ENCODE peak calls at places on chromosomes 2 and 18, in six cellular contexts. S, D, C, J, X and W are unnamed samples.

GRCh38 chr2:143229952-143230351 is 100.7 kb downstream of the ARHGAP15 start:
- DNase-seq in C (no peak), J (no peak), S (no peak), D (no peak), X (no peak), W (no peak)

GRCh38 chr2:160614391-160614790 is 120.8 kb upstream of the RBMS1 start:
- DNase-seq in J (no peak), D (no peak), S (no peak), X (no peak), C (peak), W (no peak)

GRCh38 chr2:100213595-100213994 is 71.2 kb upstream of the AFF3 start:
- DNase-seq in J (no peak), X (no peak), D (peak), S (no peak), C (no peak), W (no peak)

GRCh38 chr2:160389875-160390274 is 103.7 kb downstream of the RBMS1 start:
- DNase-seq in C (peak), J (no peak), D (no peak), S (peak), X (peak), W (no peak)

GRCh38 chr2:65934992-65935629 is 499.8 kb upstream of the MEIS1 start:
- DNase-seq in J (no peak), D (no peak), X (no peak), C (no peak), S (no peak), W (no peak)

GRCh38 chr2:234204480-234204879 is 154.0 kb downstream of the SPP2 start:
- DNase-seq in X (no peak), J (peak), S (no peak), D (no peak), C (peak), W (no peak)

GRCh38 chr2:180571559-180571958 is 408.8 kb upstream of the UBE2E3 start:
- DNase-seq in J (peak), D (no peak), C (peak), S (peak), X (no peak), W (no peak)

GRCh38 chr2:32772623-32773221 is 144.9 kb downstream of the TTC27 start:
- DNase-seq in S (peak), X (peak), C (peak), J (peak), D (no peak), W (no peak)

GRCh38 chr2:114807666-114808065 is 365.2 kb downstream of the DPP10 start:
- DNase-seq in S (no peak), C (no peak), J (no peak), X (no peak), D (no peak), W (no peak)

GRCh38 chr2:46575467-46575866 is 96.1 kb downstream of the TMEM247 start:
- DNase-seq in C (no peak), X (no peak), D (no peak), S (no peak), J (no peak), W (no peak)

GRCh38 chr2:64284751-64285150 is 140.5 kb upstream of the PELI1 start:
- DNase-seq in J (no peak), D (no peak), X (no peak), C (no peak), S (no peak), W (no peak)

GRCh38 chr2:179239194-179239593 is 25.4 kb downstream of the SESTD1 start:
- DNase-seq in S (no peak), X (no peak), D (no peak), J (peak), C (peak), W (no peak)

GRCh38 chr2:112055833-112056625 is 960 bp downstream of the TMEM87B start:
- DNase-seq in D (peak), J (peak), S (peak), C (peak), X (peak), W (no peak)

GRCh38 chr2:197248623-197249022 is 62.0 kb downstream of the ANKRD44 start:
- DNase-seq in C (peak), J (no peak), S (peak), X (peak), D (peak), W (no peak)

GRCh38 chr2:59585657-59586056 is 967.8 kb downstream of the BCL11A start:
- DNase-seq in C (no peak), S (no peak), D (peak), X (no peak), J (no peak), W (no peak)

GRCh38 chr18:10123006-10123950 is 209.5 kb downstream of the VAPA start:
- DNase-seq in J (peak), D (no peak), X (no peak), S (no peak), C (no peak), W (no peak)

GRCh38 chr2:238104071-238104511 is 4.0 kb downstream of the ESPNL start:
- DNase-seq in C (no peak), J (no peak), S (no peak), D (peak), X (no peak), W (peak)

GRCh38 chr18:29383311-29384273 is 1206.7 kb upstream of the CDH2 start:
- DNase-seq in J (no peak), S (peak), X (no peak), D (no peak), C (peak), W (no peak)

GRCh38 chr2:27262379-27263286 is at the start of gene SLC30A3:
- DNase-seq in D (peak), S (peak), X (peak), J (peak), C (no peak), W (no peak)
- TF ChIP-seq CTCF in D (no peak), S (no peak), X (peak), J (no peak), C (no peak), W (peak)

GRCh38 chr2:128466377-128467175 is 147.9 kb upstream of the HS6ST1 start:
- DNase-seq in S (peak), X (no peak), D (no peak), C (no peak), J (no peak), W (peak)

GRCh38 chr2:128468186-128468585 is 149.5 kb upstream of the HS6ST1 start:
- DNase-seq in J (no peak), S (no peak), X (no peak), C (no peak), D (no peak), W (peak)

GRCh38 chr2:128469875-128470274 is 151.2 kb upstream of the HS6ST1 start:
- DNase-seq in D (no peak), J (no peak), X (no peak), S (no peak), C (no peak), W (peak)

GRCh38 chr2:128467321-128467901 is 148.7 kb upstream of the HS6ST1 start:
- DNase-seq in X (no peak), D (no peak), C (no peak), J (no peak), S (no peak), W (peak)

DNA sequence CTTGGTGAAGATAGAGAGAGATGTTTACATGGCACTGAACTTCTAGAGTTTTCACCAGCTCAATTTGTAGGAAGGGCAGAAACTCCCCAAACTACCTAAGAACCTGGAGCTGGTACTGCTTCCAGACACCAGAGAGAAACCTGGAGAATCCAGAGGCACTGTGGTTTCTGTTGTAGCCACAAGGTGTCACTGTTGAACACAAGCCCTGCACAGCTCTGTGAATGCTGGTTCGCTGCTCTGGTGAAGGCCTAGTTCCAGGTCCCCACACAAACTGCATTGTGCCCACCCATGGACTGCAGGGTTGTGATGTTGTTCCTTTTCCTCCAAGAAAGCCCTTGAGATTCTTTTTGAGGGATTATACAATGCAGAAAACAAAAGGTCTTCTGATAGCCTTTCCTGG is 150.5 kb upstream of the HS6ST1 start:
- DNase-seq in J (no peak), X (no peak), C (no peak), S (no peak), D (no peak), W (peak)
- TF ChIP-seq CTCF in J (peak), X (peak), C (peak), S (peak), D (no peak), W (peak)

GRCh38 chr18:5490753-5491240 is 53.0 kb downstream of the EPB41L3 start:
- DNase-seq in D (no peak), X (no peak), S (no peak), J (no peak), C (no peak), W (no peak)
- TF ChIP-seq CTCF in D (no peak), X (no peak), S (no peak), J (no peak), C (no peak), W (no peak)

DNA sequence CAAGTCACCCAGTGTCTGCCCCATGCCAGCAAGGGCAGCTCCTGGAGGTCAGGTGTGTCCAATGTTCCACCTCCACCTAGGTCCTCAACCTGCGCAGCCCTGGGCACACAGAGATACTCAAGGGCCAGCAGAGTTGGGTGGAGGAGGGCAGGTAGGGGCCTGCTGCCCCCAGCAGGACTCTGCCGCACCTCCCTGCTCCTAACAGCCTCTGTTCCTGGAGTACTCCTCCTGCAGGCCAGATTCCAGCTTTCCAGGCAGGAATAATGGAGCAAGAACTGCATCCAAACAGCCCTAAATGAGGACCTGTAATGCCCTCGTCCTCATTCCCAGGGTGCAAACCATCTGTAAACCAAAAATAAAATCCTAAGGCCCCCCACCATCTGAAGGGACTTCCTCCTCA is 44.4 kb upstream of the ACAA2 start:
- DNase-seq in X (no peak), C (no peak), J (no peak), S (no peak), D (no peak), W (no peak)
- TF ChIP-seq CTCF in X (no peak), C (no peak), J (no peak), S (no peak), D (no peak), W (no peak)

DNA sequence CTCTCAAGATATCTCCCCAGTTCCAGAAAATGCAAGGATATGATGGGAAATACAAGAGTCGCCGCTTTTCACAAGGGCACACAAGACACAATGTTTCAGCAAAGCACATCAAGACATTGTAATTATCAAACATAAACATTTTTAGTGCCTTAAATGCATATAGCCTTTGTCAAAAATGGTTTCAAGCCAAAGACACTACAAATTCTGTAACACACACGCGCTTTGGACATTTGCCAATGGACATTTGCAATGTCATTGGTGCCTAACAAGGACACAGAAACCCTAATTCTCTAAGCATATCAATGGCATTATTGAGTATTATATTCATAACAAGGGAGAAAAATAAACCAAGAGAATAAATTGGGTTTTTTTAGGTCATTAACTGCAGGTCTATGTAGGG is 16.1 kb downstream of the ADD2 start:
- DNase-seq in D (no peak), X (no peak), S (no peak), J (no peak), C (no peak), W (no peak)
- TF ChIP-seq CTCF in D (no peak), X (no peak), S (no peak), J (no peak), C (no peak), W (no peak)